ENCODE peak calls at places on chromosome 21, in four cellular contexts. X, H, R and N are unnamed samples. For H3K4me1, the result is how much of the 10 kb centered on the place peaks cover.

GRCh38 chr21:42959754-42960153 is 14.6 kb upstream of the PKNOX1 start:
- DNase-seq in X (no peak), H (no peak), R (no peak), N (peak)

GRCh38 chr21:15422761-15423160 is 307.0 kb upstream of the USP25 start:
- DNase-seq in X (peak), H (no peak), R (no peak), N (no peak)

GRCh38 chr21:40938078-40938477 is 91.1 kb upstream of the DSCAM start:
- DNase-seq in X (no peak), H (no peak), R (no peak), N (no peak)

GRCh38 chr21:42097860-42098259 is 26.7 kb downstream of the UMODL1 start:
- DNase-seq in X (peak), H (no peak), R (peak), N (no peak)

GRCh38 chr21:17610862-17611261 is 1.8 kb downstream of the BTG3 start:
- DNase-seq in X (peak), H (no peak), R (peak), N (no peak)

GRCh38 chr21:33059319-33059894 is 10.5 kb upstream of the OLIG1 start:
- DNase-seq in X (no peak), H (no peak), R (no peak), N (no peak)

GRCh38 chr21:42570841-42571387 is 57.3 kb downstream of the SLC37A1 start:
- DNase-seq in X (no peak), H (no peak), R (peak), N (no peak)

GRCh38 chr21:41187537-41188025 is 19.6 kb downstream of the BACE2 start:
- DNase-seq in X (no peak), H (no peak), R (no peak), N (no peak)

GRCh38 chr21:31110430-31110829 is 72.2 kb upstream of the KRTAP19-8 start:
- DNase-seq in X (no peak), H (no peak), R (no peak), N (no peak)

GRCh38 chr21:14711287-14711686 is 165.2 kb upstream of the SAMSN1 start:
- DNase-seq in X (no peak), H (no peak), R (no peak), N (no peak)

GRCh38 chr21:32424674-32425073 is 12.2 kb downstream of the EVA1C start:
- DNase-seq in X (no peak), H (no peak), R (no peak), N (no peak)

GRCh38 chr21:42747746-42748351 is 94.4 kb downstream of the PDE9A start:
- DNase-seq in X (no peak), H (no peak), R (no peak), N (no peak)

GRCh38 chr21:20570824-20571232 is 427.4 kb upstream of the NCAM2 start:
- DNase-seq in X (no peak), H (peak), R (no peak), N (no peak)

GRCh38 chr21:19981938-19982337 is 1016.3 kb upstream of the NCAM2 start:
- DNase-seq in X (no peak), H (no peak), R (no peak), N (no peak)

GRCh38 chr21:26067836-26068401 is 102.7 kb downstream of the APP start:
- DNase-seq in X (no peak), H (no peak), R (no peak), N (no peak)

GRCh38 chr21:15839026-15839425 is 109.2 kb downstream of the USP25 start:
- DNase-seq in X (no peak), H (no peak), R (no peak), N (no peak)

GRCh38 chr21:40936771-40937261 is 89.9 kb upstream of the DSCAM start:
- DNase-seq in X (no peak), H (no peak), R (no peak), N (no peak)

GRCh38 chr21:16078382-16078781 is 348.6 kb downstream of the USP25 start:
- DNase-seq in X (no peak), H (no peak), R (no peak), N (no peak)

DNA sequence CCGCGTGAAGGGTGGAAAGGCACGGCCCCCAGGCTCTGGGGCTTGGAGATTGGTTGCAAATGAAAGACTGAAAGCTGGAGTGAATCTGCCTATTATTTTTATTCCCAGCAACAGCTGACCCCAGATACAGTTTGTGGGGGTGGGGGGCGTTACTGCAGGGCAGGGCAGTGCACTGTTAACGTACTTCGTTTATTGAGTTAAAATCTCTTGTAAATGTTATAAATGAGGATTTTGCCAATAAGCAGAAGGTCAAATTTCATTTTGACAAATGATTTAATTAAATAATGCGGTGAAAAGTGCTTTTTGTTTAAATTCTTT is 1.0 kb upstream of the VPS26C start:
- DNase-seq in X (no peak), H (no peak), R (no peak), N (no peak)
- H3K4me1 ChIP-seq in X (under half), H (under half), R (under half), N (under half)

GRCh38 chr21:46187814-46188213 is 3.6 kb upstream of the SPATC1L start:
- DNase-seq in X (no peak), H (no peak), R (no peak), N (no peak)
- H3K4me1 ChIP-seq in X (under half), H (under half), R (under half), N (under half)

DNA sequence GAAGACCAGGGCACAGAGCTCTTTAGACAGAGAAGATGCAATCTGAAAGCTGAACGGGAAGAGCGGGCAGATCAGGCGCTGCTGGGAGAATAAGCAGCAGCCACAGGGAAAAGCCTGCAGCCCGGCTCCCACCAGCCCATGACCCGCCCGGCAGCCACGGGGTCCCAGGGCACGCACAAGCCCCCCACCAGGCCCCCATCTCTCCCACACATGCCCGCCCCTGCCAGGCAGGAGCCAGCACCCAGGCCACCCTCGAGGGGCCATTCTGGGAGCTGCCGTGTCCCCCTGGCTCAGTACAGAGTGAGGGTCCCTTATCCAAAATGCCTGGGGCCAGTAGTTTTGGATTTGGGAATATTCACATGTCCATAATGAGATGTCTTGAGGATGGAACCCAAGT is 16.3 kb downstream of the SLC19A1 start:
- DNase-seq in X (no peak), H (no peak), R (no peak), N (no peak)
- H3K4me1 ChIP-seq in X (under half), H (under half), R (under half), N (under half)

GRCh38 chr21:44872266-44872567 is 1.3 kb downstream of the PTTG1IP start:
- DNase-seq in X (no peak), H (no peak), R (no peak), N (no peak)
- H3K4me1 ChIP-seq in X (under half), H (under half), R (under half), N (under half)

DNA sequence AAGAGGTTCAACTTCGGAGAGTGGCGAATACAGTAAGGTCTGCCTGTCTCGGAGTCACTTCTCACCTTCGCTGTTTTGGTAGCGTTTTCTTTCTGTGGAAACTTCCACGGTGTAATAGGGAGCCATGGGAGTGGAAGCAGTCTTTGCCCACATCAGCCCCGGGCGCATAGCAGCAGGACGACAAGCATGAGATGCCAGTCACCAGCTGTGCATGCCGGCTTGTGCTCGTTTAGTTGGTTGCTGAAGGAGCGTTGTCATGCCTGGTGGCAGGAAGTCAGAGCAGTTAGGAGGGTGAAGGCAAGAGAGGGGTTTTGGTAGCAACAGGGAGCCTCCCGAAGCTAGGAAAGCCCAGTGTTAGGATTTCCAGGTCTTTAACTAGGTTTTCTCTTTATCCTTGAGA is 58.8 kb downstream of the MRPS6 start:
- DNase-seq in X (no peak), H (peak), R (no peak), N (no peak)
- H3K4me1 ChIP-seq in X (under half), H (under half), R (under half), N (under half)

DNA sequence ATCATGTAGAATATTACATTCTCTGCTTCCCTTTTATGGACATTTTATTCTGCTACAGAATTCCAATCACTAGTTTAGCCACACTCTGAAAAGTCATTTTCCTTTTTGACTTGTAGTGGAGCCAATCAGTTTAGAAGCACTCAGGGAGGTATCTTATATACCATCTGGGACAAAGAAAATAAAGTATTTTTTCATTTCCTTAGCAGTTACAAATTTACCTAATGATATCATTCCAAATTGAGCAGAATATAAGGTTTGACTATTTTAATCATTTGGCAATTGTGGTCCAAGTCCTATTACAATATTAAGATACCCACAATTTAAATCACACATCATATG is 170.6 kb downstream of the LTN1 start:
- DNase-seq in X (no peak), H (no peak), R (no peak), N (no peak)
- H3K4me1 ChIP-seq in X (under half), H (under half), R (under half), N (under half)

DNA sequence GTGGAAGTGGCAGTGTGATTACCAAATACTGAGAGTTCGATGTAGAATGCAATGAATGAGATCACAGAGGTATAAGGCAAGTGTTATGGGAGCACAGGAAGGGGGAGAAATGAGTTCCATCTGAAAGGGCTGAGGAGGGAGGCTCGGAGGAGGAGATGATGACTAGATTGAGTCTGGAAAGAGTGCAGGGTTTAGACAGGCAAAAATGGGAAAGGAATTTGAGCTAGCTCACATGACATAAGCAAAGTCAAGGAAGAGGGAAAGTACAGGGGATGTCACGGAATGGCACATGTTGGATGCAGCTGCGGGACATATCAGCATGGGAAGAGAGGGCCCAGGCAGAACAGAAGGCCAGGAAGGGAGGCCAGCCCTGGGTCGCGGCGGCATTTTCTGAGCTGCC is 132.7 kb downstream of the RUNX1 start:
- DNase-seq in X (peak), H (no peak), R (no peak), N (no peak)
- H3K4me1 ChIP-seq in X (under half), H (under half), R (under half), N (under half)

GRCh38 chr21:44518684-44519083 is 21.3 kb downstream of the KRTAP10-1 start:
- DNase-seq in X (no peak), H (no peak), R (no peak), N (no peak)
- H3K4me1 ChIP-seq in X (under half), H (under half), R (under half), N (under half)

GRCh38 chr21:38995071-38995669 is 188.1 kb downstream of the PSMG1 start:
- DNase-seq in X (no peak), H (no peak), R (no peak), N (no peak)

GRCh38 chr21:38990424-38990794 is 184.7 kb downstream of the ETS2 start:
- DNase-seq in X (no peak), H (no peak), R (no peak), N (no peak)

GRCh38 chr21:38993561-38993960 is 187.8 kb downstream of the ETS2 start:
- DNase-seq in X (peak), H (no peak), R (peak), N (no peak)

GRCh38 chr21:38994014-38994413 is 188.3 kb downstream of the ETS2 start:
- DNase-seq in X (no peak), H (no peak), R (no peak), N (no peak)

DNA sequence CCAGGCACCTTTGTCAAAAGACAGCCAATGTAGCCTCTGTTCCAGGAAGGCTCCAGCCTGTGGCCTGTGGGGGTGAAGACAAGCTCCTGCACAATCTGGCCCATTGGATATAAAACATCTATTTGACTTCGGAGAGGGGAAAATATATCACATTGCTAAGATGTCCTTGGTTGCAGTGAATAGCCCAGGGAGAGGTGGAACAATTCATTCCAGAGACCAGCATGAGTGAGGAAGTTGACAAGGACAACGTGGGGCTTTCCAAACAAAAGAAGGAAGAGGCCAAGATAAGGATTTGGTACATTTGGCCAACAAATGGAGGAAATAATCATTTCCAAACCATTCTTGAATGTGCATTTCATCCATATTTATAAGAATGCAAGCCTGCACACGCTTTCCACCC is 187.0 kb downstream of the ETS2 start:
- DNase-seq in X (no peak), H (no peak), R (no peak), N (no peak)
- H3K4me1 ChIP-seq in X (under half), H (under half), R (under half), N (under half)